ENCODE peak calls at places on chromosomes 12 and 14, in seven cellular contexts. B, X, R, S, H, V and N are unnamed samples.

GRCh38 chr14:95445676-95446075 is 70.8 kb downstream of the SYNE3 start:
- DNase-seq in B (no peak), X (no peak), R (no peak), S (no peak), H (no peak), V (no peak), N (no peak)

GRCh38 chr14:91170504-91171121 is 56.7 kb downstream of the DGLUCY start:
- DNase-seq in B (peak; percentile 18), X (no peak), R (no peak), S (no peak), H (peak; percentile 24), V (no peak), N (no peak)

GRCh38 chr14:102508410-102508773 is 1.2 kb downstream of the ANKRD9 start:
- DNase-seq in B (no peak), X (no peak), R (no peak), S (no peak), H (no peak), V (no peak), N (no peak)

GRCh38 chr14:59969319-59969718 is 49.4 kb downstream of the LRRC9 start:
- DNase-seq in B (no peak), X (no peak), R (no peak), S (no peak), H (no peak), V (no peak), N (no peak)

GRCh38 chr12:113766880-113767878 is 198.9 kb downstream of the RBM19 start:
- DNase-seq in B (no peak), X (no peak), R (no peak), S (no peak), H (peak; percentile 84), V (no peak), N (no peak)

GRCh38 chr12:75944097-75944904 is 87.3 kb downstream of the PHLDA1 start:
- DNase-seq in B (no peak), X (peak; percentile 13), R (no peak), S (no peak), H (peak; percentile 86), V (peak; percentile 76), N (peak; percentile 42)

GRCh38 chr14:68297011-68297410 is 477.4 kb downstream of the RAD51B start:
- DNase-seq in B (no peak), X (no peak), R (no peak), S (no peak), H (peak; percentile 69), V (no peak), N (no peak)

GRCh38 chr12:59452259-59452658 is 143.6 kb upstream of the SLC16A7 start:
- DNase-seq in B (no peak), X (no peak), R (no peak), S (no peak), H (peak; percentile 86), V (no peak), N (no peak)

GRCh38 chr14:71693373-71693772 is 238.9 kb upstream of the RGS6 start:
- DNase-seq in B (no peak), X (no peak), R (no peak), S (no peak), H (peak; percentile 97), V (no peak), N (no peak)

GRCh38 chr14:77036484-77037337 is 8.2 kb upstream of the IRF2BPL start:
- DNase-seq in B (no peak), X (no peak), R (no peak), S (no peak), H (no peak), V (no peak), N (no peak)

GRCh38 chr14:104477804-104478375 is 101.7 kb upstream of the C14orf180 start:
- DNase-seq in B (no peak), X (no peak), R (no peak), S (no peak), H (no peak), V (no peak), N (no peak)

GRCh38 chr14:89303452-89304435 is 113.3 kb downstream of the FOXN3 start:
- DNase-seq in B (peak; percentile 52), X (no peak), R (no peak), S (no peak), H (peak; percentile 79), V (peak; percentile 67), N (no peak)

GRCh38 chr14:100547633-100548294 is 39.5 kb downstream of the BEGAIN start:
- DNase-seq in B (peak; percentile 12), X (no peak), R (no peak), S (peak; percentile 52), H (peak; percentile 68), V (peak; percentile 97), N (peak; percentile 53)